ENCODE peak calls at places on chromosome 6, in five cellular contexts. Q is hepatocyte, M is astrocyte, A is choroid plexus epithelial cell, H is HFF-Myc. P is an unnamed sample.

GRCh38 chr6:22364314-22364713 is 67.5 kb upstream of the PRL start:
- DNase-seq in Q (no peak), M (no peak), A (no peak), H (no peak), P (no peak)

GRCh38 chr6:170166511-170167122 is 124.3 kb downstream of the DLL1 start:
- DNase-seq in Q (no peak), M (no peak), A (no peak), H (no peak), P (no peak)

GRCh38 chr6:170005680-170006470 is 254.5 kb downstream of the ERMARD start:
- DNase-seq in Q (no peak), M (no peak), A (no peak), H (no peak), P (no peak)

GRCh38 chr6:3405182-3405518 is 51.7 kb downstream of the SLC22A23 start:
- DNase-seq in Q (no peak), M (peak; percentile 25), A (peak; percentile 39), H (no peak), P (no peak)

GRCh38 chr6:127518710-127519468 is at the start of gene MTCL3:
- DNase-seq in Q (peak; percentile 44), M (peak; percentile 82), A (peak; percentile 72), H (no peak), P (no peak)

GRCh38 chr6:123562264-123562663 is 74.5 kb downstream of the TRDN start:
- DNase-seq in Q (no peak), M (no peak), A (no peak), H (no peak), P (no peak)

GRCh38 chr6:10190042-10190441 is 224.8 kb downstream of the TFAP2A start:
- DNase-seq in Q (peak; percentile 7), M (no peak), A (no peak), H (no peak), P (no peak)

GRCh38 chr6:5942591-5942990 is 64.1 kb downstream of the NRN1 start:
- DNase-seq in Q (no peak), M (peak; percentile 82), A (no peak), H (no peak), P (no peak)

GRCh38 chr6:7261030-7261841 is 51.8 kb downstream of the SSR1 start:
- DNase-seq in Q (peak; percentile 93), M (peak; percentile 72), A (peak; percentile 85), H (peak; percentile 66), P (peak; percentile 81)

GRCh38 chr6:30325150-30325872 is 1.4 kb upstream of the TRIM39 start:
- DNase-seq in Q (peak; percentile 83), M (peak; percentile 37), A (peak; percentile 59), H (no peak), P (no peak)

GRCh38 chr6:136077834-136078576 is 172.1 kb downstream of the MTFR2 start:
- DNase-seq in Q (no peak), M (peak; percentile 99), A (peak; percentile 62), H (no peak), P (peak; percentile 19)

GRCh38 chr6:42745083-42745637 is 743 bp downstream of the TBCC start:
- DNase-seq in Q (no peak), M (no peak), A (peak; percentile 59), H (no peak), P (no peak)

GRCh38 chr6:14726816-14727493 is 518.9 kb upstream of the JARID2 start:
- DNase-seq in Q (no peak), M (peak; percentile 22), A (no peak), H (no peak), P (no peak)

GRCh38 chr6:85092224-85092623 is 327.8 kb upstream of the TBX18 start:
- DNase-seq in Q (no peak), M (no peak), A (peak; percentile 39), H (no peak), P (no peak)

GRCh38 chr6:35300848-35301247 is 3.2 kb downstream of the DEF6 start:
- DNase-seq in Q (no peak), M (no peak), A (no peak), H (no peak), P (no peak)

GRCh38 chr6:21856096-21856825 is 262.7 kb downstream of the SOX4 start:
- DNase-seq in Q (no peak), M (peak; percentile 96), A (peak; percentile 65), H (peak; percentile 38), P (no peak)

GRCh38 chr6:109897025-109897424 is 81.1 kb upstream of the GPR6 start:
- DNase-seq in Q (no peak), M (peak; percentile 0), A (no peak), H (no peak), P (no peak)

GRCh38 chr6:31203345-31203979 is 33.0 kb upstream of the POU5F1 start:
- DNase-seq in Q (peak; percentile 70), M (peak; percentile 71), A (peak; percentile 55), H (peak; percentile 51), P (peak; percentile 97)

GRCh38 chr6:141641951-141642350 is 490.8 kb upstream of the GJE1 start:
- DNase-seq in Q (no peak), M (no peak), A (no peak), H (no peak), P (no peak)
- H3K4me3 ChIP-seq in Q (no peak overlapping the region), M (no peak overlapping the region), A (no peak overlapping the region), H (no peak overlapping the region), P (no peak overlapping the region)

GRCh38 chr6:13576017-13576416 is 1.6 kb downstream of the SIRT5 start:
- DNase-seq in Q (no peak), M (no peak), A (no peak), H (no peak), P (no peak)

GRCh38 chr6:13574149-13574570 is 241 bp upstream of the SIRT5 start:
- DNase-seq in Q (peak; percentile 98), M (peak; percentile 75), A (peak; percentile 92), H (peak; percentile 75), P (peak; percentile 75)

GRCh38 chr6:13573669-13574110 is 711 bp upstream of the SIRT5 start:
- DNase-seq in Q (peak; percentile 46), M (peak; percentile 34), A (peak; percentile 25), H (no peak), P (no peak)

GRCh38 chr6:13575377-13575775 is 975 bp downstream of the SIRT5 start:
- DNase-seq in Q (no peak), M (no peak), A (no peak), H (no peak), P (no peak)

DNA sequence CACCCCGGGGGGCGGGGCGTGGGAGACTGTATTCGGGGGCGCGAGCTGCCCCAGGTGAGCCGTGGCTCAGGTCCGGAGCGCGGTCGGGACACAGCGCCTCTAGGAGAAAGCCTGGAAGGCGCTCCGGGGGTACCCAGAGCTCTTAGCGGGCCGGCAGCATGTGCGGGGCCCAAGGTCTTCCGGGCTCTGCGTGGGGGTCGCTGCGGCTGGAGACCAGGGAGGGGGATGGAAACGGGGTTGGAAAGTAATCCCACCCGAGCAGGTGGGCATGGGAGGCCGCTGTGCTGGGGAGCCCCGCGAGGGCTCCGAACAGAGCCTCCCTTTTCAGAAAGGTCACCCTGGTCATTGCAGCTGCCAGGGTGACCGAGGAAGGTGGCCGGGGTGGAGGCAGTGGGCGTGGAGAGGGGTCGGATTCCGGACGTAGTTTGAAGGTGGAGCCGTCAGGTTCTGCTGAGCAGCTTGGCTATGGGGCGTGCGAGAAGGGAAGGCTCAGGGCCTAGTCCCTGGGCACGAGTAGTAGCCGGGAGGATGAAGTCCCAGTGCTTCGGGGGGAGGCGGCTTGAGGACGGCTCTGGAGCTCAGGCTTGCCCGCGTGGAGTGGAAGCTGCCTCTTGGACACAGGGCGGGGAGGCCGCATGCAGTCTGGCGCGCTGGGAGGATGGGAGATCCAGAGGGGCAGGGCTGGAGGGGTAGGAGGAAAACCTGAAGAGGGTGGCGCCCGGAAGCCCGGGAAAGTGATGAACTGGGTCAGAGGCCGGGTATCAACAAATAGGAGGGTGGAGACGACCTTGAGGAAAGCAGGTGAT is at the start of gene SIRT5:
- DNase-seq in Q (peak; percentile 88), M (peak; percentile 77), A (peak; percentile 90), H (peak; percentile 52), P (peak; percentile 86)
- TF ChIP-seq CTCF in Q (no peak), M (no peak), A (no peak), H (no peak), P (peak; percentile 63)

DNA sequence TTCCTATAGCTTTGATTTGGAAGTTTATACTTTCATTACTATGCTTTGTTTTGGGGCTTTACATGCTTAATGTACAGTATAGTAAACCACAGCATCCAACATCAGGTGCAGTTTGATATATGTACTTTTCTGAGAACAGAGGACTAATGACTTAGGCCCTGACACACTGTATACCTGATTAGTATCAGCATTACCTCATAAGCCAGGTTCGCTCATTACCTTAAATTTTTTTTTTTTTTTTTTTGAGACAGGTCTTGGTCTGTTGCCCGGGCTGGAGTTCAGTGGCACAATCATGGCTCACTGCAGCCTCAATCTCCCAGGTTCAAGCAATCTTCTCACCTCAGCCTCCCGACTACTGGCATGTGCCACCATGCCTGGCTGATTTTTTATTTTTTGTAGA is 28.4 kb downstream of the CD109 start:
- DNase-seq in Q (no peak), M (no peak), A (no peak), H (no peak), P (peak; percentile 11)
- H3K4me3 ChIP-seq in Q (no peak overlapping the region), M (no peak overlapping the region), A (no peak overlapping the region), H (no peak overlapping the region), P (no peak overlapping the region)

GRCh38 chr6:151357758-151358436 is 33.5 kb downstream of the ZBTB2 start:
- DNase-seq in Q (no peak), M (no peak), A (peak; percentile 27), H (no peak), P (peak; percentile 35)

GRCh38 chr6:151352410-151353399 is 38.7 kb downstream of the ZBTB2 start:
- DNase-seq in Q (no peak), M (no peak), A (no peak), H (no peak), P (no peak)

GRCh38 chr6:151353795-151354194 is 37.6 kb downstream of the ZBTB2 start:
- DNase-seq in Q (no peak), M (no peak), A (no peak), H (no peak), P (no peak)

GRCh38 chr6:151359486-151359885 is 31.9 kb downstream of the ZBTB2 start:
- DNase-seq in Q (no peak), M (no peak), A (no peak), H (no peak), P (no peak)

DNA sequence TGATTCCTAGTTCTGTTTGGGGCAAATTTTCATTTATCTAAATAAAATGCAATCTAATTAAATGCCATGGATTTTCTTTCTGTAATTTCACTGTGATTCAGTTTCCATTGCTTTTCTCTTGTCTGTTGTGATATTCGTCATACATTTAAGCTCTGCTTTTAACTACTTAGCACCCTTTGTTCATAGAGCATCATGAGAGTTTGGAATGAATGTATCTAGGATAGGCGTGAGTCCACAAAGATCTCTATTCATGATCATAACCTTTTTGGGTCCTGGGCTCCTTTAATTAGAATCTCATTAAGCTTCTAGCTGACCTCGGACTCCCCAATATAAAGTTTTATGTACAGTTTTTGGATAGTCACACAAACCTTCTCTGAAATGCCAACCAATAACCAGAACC is 32.9 kb downstream of the ZBTB2 start:
- DNase-seq in Q (no peak), M (no peak), A (no peak), H (no peak), P (no peak)
- TF ChIP-seq CTCF in Q (no peak), M (no peak), A (no peak), H (no peak), P (no peak)